ENCODE peak calls at places on chromosomes 12 and 14, in eight cellular contexts. A is NCI-H1105; G is T-helper 2 cell; U is ACHN; C is GM23248; T is stimulated activated CD4-positive, alpha-beta T cell treated with anti-CD3 and anti-CD28 coated beads, TNF-alpha, amount 100 ng/mL, for 48 hours; I is AG08395; D is aorta. F is an unnamed sample.

GRCh38 chr12:46521145-46521544 is 148.6 kb upstream of the SLC38A2 start:
- DNase-seq in A (no peak), G (no peak), U (no peak), C (no peak), T (no peak), I (no peak), D (no peak), F (no peak)

GRCh38 chr14:49464885-49465284 is 121.3 kb downstream of the RPS29 start:
- DNase-seq in A (no peak), G (no peak), U (peak; percentile 21), C (peak; percentile 5), T (no peak), I (no peak), D (no peak), F (no peak)

GRCh38 chr14:37862263-37862662 is 266.8 kb downstream of the TTC6 start:
- DNase-seq in A (no peak), G (no peak), U (no peak), C (no peak), T (no peak), I (no peak), D (no peak), F (no peak)

GRCh38 chr14:106372870-106373657 is 846.7 kb downstream of the TMEM121 start:
- DNase-seq in A (peak; percentile 87), G (peak; percentile 46), U (peak; percentile 53), C (peak; percentile 8), T (peak; percentile 60), I (no peak), D (peak; percentile 74), F (peak; percentile 10)

GRCh38 chr12:20011200-20011599 is 357.1 kb upstream of the PDE3A start:
- DNase-seq in A (peak; percentile 52), G (no peak), U (no peak), C (no peak), T (no peak), I (no peak), D (no peak), F (no peak)

GRCh38 chr14:68843471-68844209 is 50.8 kb upstream of the ZFP36L1 start:
- DNase-seq in A (peak; percentile 68), G (peak; percentile 60), U (peak; percentile 69), C (peak; percentile 76), T (peak; percentile 63), I (peak; percentile 85), D (peak; percentile 93), F (peak; percentile 99)

GRCh38 chr14:74596747-74597456 is 15.1 kb downstream of the LTBP2 start:
- DNase-seq in A (no peak), G (no peak), U (no peak), C (peak; percentile 89), T (no peak), I (peak; percentile 73), D (no peak), F (no peak)

GRCh38 chr12:54229624-54230212 is 40.9 kb upstream of the SMUG1 start:
- DNase-seq in A (no peak), G (no peak), U (peak; percentile 94), C (peak; percentile 98), T (no peak), I (peak; percentile 93), D (no peak), F (peak; percentile 69)

GRCh38 chr12:11689591-11690158 is 40.2 kb downstream of the ETV6 start:
- DNase-seq in A (no peak), G (no peak), U (no peak), C (no peak), T (no peak), I (no peak), D (no peak), F (no peak)

GRCh38 chr12:7303230-7303629 is 642 bp upstream of the ACSM4 start:
- DNase-seq in A (no peak), G (no peak), U (no peak), C (peak; percentile 2), T (no peak), I (no peak), D (no peak), F (no peak)

GRCh38 chr14:50335389-50335788 is 23.3 kb downstream of the DMAC2L start:
- DNase-seq in A (peak; percentile 62), G (no peak), U (no peak), C (peak; percentile 32), T (no peak), I (peak; percentile 58), D (no peak), F (no peak)

GRCh38 chr12:115354007-115354452 is 670.1 kb upstream of the TBX3 start:
- DNase-seq in A (no peak), G (no peak), U (peak; percentile 96), C (peak; percentile 98), T (no peak), I (peak; percentile 94), D (peak; percentile 84), F (peak; percentile 70)

GRCh38 chr14:22448905-22449611 is 140.0 kb downstream of the DAD1 start:
- DNase-seq in A (no peak), G (no peak), U (no peak), C (peak; percentile 49), T (no peak), I (no peak), D (no peak), F (no peak)

GRCh38 chr14:26598672-26599131 is 869 bp upstream of the NOVA1 start:
- DNase-seq in A (no peak), G (no peak), U (peak; percentile 1), C (no peak), T (no peak), I (no peak), D (no peak), F (peak; percentile 2)

GRCh38 chr14:104681689-104682074 is 7.7 kb upstream of the INF2 start:
- DNase-seq in A (no peak), G (no peak), U (peak; percentile 82), C (peak; percentile 82), T (no peak), I (peak; percentile 91), D (peak; percentile 94), F (peak; percentile 91)

GRCh38 chr12:92294676-92295440 is 149.2 kb upstream of the BTG1 start:
- DNase-seq in A (no peak), G (no peak), U (no peak), C (peak; percentile 37), T (no peak), I (peak; percentile 29), D (no peak), F (no peak)

GRCh38 chr12:49428652-49429549 is 61.6 kb downstream of the SPATS2 start:
- DNase-seq in A (no peak), G (no peak), U (peak; percentile 45), C (peak; percentile 75), T (no peak), I (peak; percentile 54), D (no peak), F (peak; percentile 61)

F was measured in HTR-8/SVneo.